ENCODE peak calls at places on chromosomes 16 and 17, in eight cellular contexts. E is GM12892, S is prostate gland, Y is transverse colon, F is GM12878, B is HCT116, A is esophagus muscularis mucosa, P is HL-60. D is an unnamed sample.

GRCh38 chr17:82592289-82592683 is 56.0 kb downstream of the WDR45B start:
- DNase-seq in P (peak; percentile 32), B (no peak), S (peak; percentile 71), Y (peak; percentile 50), E (no peak), A (no peak), F (no peak), D (no peak)

GRCh38 chr16:30131869-30132475 is 9.0 kb upstream of the MAPK3 start:
- DNase-seq in P (no peak), F (no peak), S (no peak), A (no peak), E (no peak), Y (no peak), B (no peak), D (no peak)

GRCh38 chr17:15955793-15956541 is 11.0 kb downstream of the ADORA2B start:
- DNase-seq in P (no peak), B (no peak), F (no peak), Y (no peak), A (no peak), S (no peak), E (no peak), D (no peak)

GRCh38 chr16:54026456-54026855 is 260.1 kb downstream of the IRX3 start:
- DNase-seq in B (no peak), F (no peak), Y (no peak), E (no peak), A (no peak), P (no peak), S (no peak), D (no peak)

GRCh38 chr17:1783834-1784611 is 22.2 kb downstream of the SERPINF1 start:
- DNase-seq in A (peak; percentile 97), S (peak; percentile 68), Y (peak; percentile 74), E (no peak), P (no peak), B (peak; percentile 6), F (no peak), D (peak; percentile 99)

GRCh38 chr16:72241930-72242329 is 70.0 kb upstream of the PMFBP1 start:
- DNase-seq in Y (peak; percentile 19), S (peak; percentile 8), A (no peak), F (no peak), P (peak; percentile 5), B (peak; percentile 39), E (no peak), D (no peak)

GRCh38 chr17:4900231-4901107 is 1.1 kb downstream of the C17orf107 start:
- DNase-seq in B (no peak), S (no peak), P (no peak), F (no peak), E (peak; percentile 42), A (no peak), Y (peak; percentile 56), D (no peak)

GRCh38 chr17:3448059-3448630 is 14.5 kb upstream of the OR1E2 start:
- DNase-seq in F (no peak), B (no peak), E (no peak), A (no peak), S (no peak), P (no peak), Y (no peak), D (no peak)

GRCh38 chr17:9258115-9259020 is 237.1 kb downstream of the NTN1 start:
- DNase-seq in P (no peak), B (no peak), E (no peak), Y (no peak), S (no peak), A (no peak), F (no peak), D (no peak)

DNA sequence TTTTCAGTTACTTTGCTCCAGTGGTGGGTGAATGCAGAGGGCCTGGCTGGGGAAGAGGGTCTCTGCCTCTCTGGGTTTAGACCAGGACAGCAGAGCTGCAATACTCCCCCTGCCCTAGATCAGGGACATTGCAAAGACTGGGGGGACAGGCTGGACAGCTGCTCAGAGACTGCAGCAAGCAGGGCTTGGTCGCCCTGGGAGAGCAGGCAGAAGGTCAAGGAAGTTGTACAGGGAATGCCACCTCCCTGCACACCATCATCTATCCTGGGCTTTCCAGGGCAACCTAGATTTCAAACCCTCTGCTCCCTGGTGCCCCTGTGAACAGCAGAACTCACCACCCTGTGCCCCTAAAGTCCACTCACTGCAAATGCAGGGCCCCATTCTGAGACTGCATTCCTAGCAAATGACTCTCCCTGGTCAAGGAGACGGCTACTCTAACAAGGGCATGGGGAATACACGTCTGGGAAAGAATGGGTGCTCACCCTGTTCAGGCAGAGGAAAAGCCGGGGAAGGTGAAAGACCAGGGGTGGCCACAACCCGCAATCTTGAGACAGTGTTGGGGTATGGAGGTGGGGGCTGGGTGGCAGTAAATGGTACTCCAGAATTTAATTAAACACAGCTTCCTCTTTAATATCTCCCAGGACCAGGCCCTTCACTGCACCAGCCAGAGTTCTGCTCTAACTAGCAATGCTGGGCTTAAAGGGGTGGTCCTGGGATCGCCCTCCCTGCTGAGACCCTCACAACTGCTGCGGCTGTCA is 1.0 kb downstream of the KIFC3 start:
- DNase-seq in P (no peak), A (no peak), Y (no peak), S (no peak), E (no peak), B (no peak), F (no peak), D (no peak)
- TF ChIP-seq POLR2AphosphoS5 in P (no peak), A (no peak), Y (no peak), S (no peak), E (no peak), B (no peak), F (no peak), D (peak; percentile 52)

GRCh38 chr16:4689864-4690704 is 3.3 kb upstream of the NUDT16L1 start:
- DNase-seq in P (no peak), B (no peak), E (no peak), Y (no peak), A (no peak), F (no peak), S (no peak), D (no peak)

GRCh38 chr16:4690946-4691665 is 2.3 kb upstream of the NUDT16L1 start:
- DNase-seq in B (no peak), Y (no peak), P (no peak), E (no peak), A (no peak), F (no peak), S (no peak), D (no peak)

GRCh38 chr16:4692460-4693295 is 684 bp upstream of the NUDT16L1 start:
- DNase-seq in Y (no peak), B (no peak), A (no peak), P (peak; percentile 75), S (no peak), F (no peak), E (no peak), D (no peak)

GRCh38 chr16:4693296-4693955 is at the start of gene NUDT16L1:
- DNase-seq in Y (peak; percentile 97), P (peak; percentile 89), F (peak; percentile 76), E (peak; percentile 99), B (peak; percentile 77), S (peak; percentile 96), A (peak; percentile 98), D (peak; percentile 96)

DNA sequence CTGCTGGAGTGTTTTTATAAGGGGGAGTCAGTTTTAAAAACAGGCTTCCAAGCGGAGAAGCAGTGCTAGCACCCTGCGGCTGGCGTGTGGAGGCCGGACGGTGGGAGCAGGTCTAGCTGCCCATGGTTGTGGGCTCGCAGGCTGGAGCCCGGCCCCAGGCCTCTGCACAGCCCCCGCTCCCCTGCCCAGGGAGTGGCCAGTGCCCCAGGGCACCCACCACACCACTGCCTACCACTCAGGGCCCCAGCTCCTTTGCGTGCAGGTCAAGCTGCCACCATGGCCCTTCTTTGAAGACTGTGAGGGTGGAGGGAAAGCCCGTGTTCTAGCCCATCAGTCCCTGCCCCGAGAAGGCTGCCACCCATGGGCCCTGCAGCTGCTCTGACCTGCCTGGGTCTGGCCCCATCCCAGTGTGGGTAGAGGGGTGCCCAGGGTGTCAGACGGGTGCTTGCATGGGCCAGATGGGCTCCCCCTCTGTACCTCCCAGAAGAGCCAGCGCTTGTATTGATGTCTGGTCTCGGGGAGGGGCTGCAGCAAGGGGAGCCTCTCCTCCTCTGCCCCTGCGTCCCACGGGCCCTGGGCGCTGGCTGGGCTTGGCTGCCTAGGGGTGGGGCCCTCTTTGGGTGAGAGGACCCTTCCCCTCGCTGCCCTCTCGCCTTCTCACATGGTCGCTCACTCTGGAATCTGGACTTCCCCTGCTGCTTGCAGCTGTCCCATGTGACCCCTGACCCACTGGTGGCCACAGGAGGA is 1.5 kb upstream of the NUDT16L1 start:
- DNase-seq in E (no peak), P (no peak), A (no peak), Y (no peak), B (no peak), S (no peak), F (no peak), D (no peak)
- TF ChIP-seq POLR2AphosphoS5 in E (no peak), P (peak; percentile 9), A (no peak), Y (no peak), B (no peak), S (no peak), F (peak; percentile 47), D (no peak)

GRCh38 chr16:88066234-88066633 is 115.0 kb downstream of the BANP start:
- DNase-seq in S (no peak), F (no peak), P (no peak), E (no peak), Y (no peak), B (no peak), A (no peak), D (no peak)
- TF ChIP-seq POLR2AphosphoS5 in S (no peak), F (no peak), P (no peak), E (no peak), Y (no peak), B (no peak), A (no peak), D (no peak)

GRCh38 chr16:89350701-89351380 is 133.3 kb downstream of the ZNF778 start:
- DNase-seq in A (no peak), E (no peak), F (no peak), P (no peak), S (no peak), B (no peak), Y (no peak), D (no peak)

GRCh38 chr16:89349947-89350633 is 132.6 kb downstream of the ZNF778 start:
- DNase-seq in Y (no peak), B (no peak), E (no peak), P (no peak), F (no peak), A (no peak), S (no peak), D (no peak)

GRCh38 chr16:89354325-89354724 is 136.0 kb downstream of the ANKRD11 start:
- DNase-seq in Y (no peak), B (no peak), P (no peak), A (no peak), F (no peak), E (no peak), S (no peak), D (no peak)

GRCh38 chr16:89351645-89352044 is 134.1 kb downstream of the ZNF778 start:
- DNase-seq in F (no peak), Y (no peak), A (no peak), P (no peak), B (no peak), E (no peak), S (no peak), D (no peak)

DNA sequence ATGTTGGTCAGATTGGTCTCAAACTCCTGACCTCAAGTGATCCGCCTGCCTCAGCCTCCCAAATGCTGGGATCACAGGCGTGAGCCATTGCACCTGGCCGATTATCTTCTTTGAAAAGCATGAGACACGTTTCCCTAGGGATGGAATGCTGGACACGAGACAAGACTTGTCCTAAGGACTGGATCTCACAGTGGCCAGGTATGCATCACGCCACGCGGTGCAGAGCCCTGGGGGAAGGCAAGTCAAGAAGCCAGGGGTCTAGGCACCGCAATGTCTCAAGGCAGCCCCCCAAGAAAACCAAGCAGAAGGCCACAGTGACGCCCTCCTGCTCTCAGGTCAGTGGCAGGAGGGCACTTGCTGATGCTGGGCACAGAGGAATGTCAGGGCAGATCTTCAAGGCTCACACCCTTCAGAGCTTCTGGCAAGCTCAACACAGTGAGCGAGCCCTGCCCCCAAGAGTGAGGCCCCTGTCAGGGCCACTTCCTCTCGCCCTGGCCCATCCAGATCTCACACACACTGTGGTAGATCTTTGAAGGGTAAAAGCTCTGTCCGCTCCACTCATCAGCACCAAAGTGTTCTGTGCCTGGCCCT is 134.7 kb downstream of the ZNF778 start:
- DNase-seq in P (no peak), E (no peak), A (no peak), Y (no peak), B (no peak), S (no peak), F (no peak), D (no peak)
- TF ChIP-seq POLR2AphosphoS5 in P (no peak), E (no peak), A (no peak), Y (no peak), B (no peak), S (no peak), F (no peak), D (no peak)